ENCODE peak calls at places on chromosomes 16 and 17, in four cellular contexts. Q is neural progenitor cell, L is mesendoderm, O is HT1080. C is an unnamed sample.

GRCh38 chr17:1029196-1029911 is 32.4 kb downstream of the TIMM22 start:
- DNase-seq in Q (no peak), L (no peak), O (no peak), C (no peak)

GRCh38 chr17:45414997-45415881 is 17.4 kb downstream of the ARHGAP27 start:
- DNase-seq in Q (no peak), L (no peak), O (no peak), C (no peak)

GRCh38 chr16:57128787-57129389 is 36.5 kb downstream of the CPNE2 start:
- DNase-seq in Q (no peak), L (no peak), O (no peak), C (no peak)

GRCh38 chr16:58365623-58366022 is 26.6 kb upstream of the GINS3 start:
- DNase-seq in Q (no peak), L (no peak), O (peak; percentile 16), C (no peak)

GRCh38 chr17:43720311-43721060 is 38.1 kb downstream of the SOST start:
- DNase-seq in Q (peak; percentile 86), L (peak; percentile 81), O (no peak), C (peak; percentile 55)

GRCh38 chr17:27793168-27793905 is 7.0 kb downstream of the NOS2 start:
- DNase-seq in Q (peak; percentile 80), L (peak; percentile 44), O (no peak), C (peak; percentile 49)

GRCh38 chr16:89393731-89394406 is 96.5 kb downstream of the ANKRD11 start:
- DNase-seq in Q (no peak), L (no peak), O (no peak), C (no peak)

GRCh38 chr17:39845052-39845976 is 18.8 kb downstream of the IKZF3 start:
- DNase-seq in Q (no peak), L (no peak), O (no peak), C (no peak)

GRCh38 chr17:51860934-51861561 is 297.5 kb downstream of the CA10 start:
- DNase-seq in Q (peak; percentile 83), L (peak; percentile 77), O (peak; percentile 17), C (peak; percentile 49)

GRCh38 chr16:87864331-87864989 is 4.8 kb downstream of the SLC7A5 start:
- DNase-seq in Q (no peak), L (no peak), O (no peak), C (peak; percentile 23)

GRCh38 chr16:83951544-83951943 is 1.5 kb upstream of the OSGIN1 start:
- DNase-seq in Q (no peak), L (no peak), O (no peak), C (no peak)

GRCh38 chr17:35082073-35082657 is 18.7 kb upstream of the RFFL start:
- DNase-seq in Q (no peak), L (no peak), O (peak; percentile 87), C (no peak)

GRCh38 chr17:63911041-63911635 is at the start of gene CSHL1:
- DNase-seq in Q (no peak), L (no peak), O (no peak), C (no peak)

GRCh38 chr17:73586921-73587680 is 57.1 kb downstream of the SDK2 start:
- DNase-seq in Q (no peak), L (no peak), O (peak; percentile 34), C (peak; percentile 83)

GRCh38 chr16:30472328-30472942 is at the start of gene ITGAL:
- DNase-seq in Q (no peak), L (peak; percentile 6), O (no peak), C (no peak)

GRCh38 chr16:82990155-82990554 is 363.4 kb downstream of the CDH13 start:
- DNase-seq in Q (no peak), L (peak; percentile 5), O (peak; percentile 84), C (no peak)

GRCh38 chr16:64356267-64356666 is 765.6 kb downstream of the CDH11 start:
- DNase-seq in Q (no peak), L (no peak), O (peak; percentile 68), C (no peak)

GRCh38 chr17:43578699-43579569 is 32.8 kb upstream of the ETV4 start:
- DNase-seq in Q (peak; percentile 51), L (no peak), O (no peak), C (peak; percentile 94)

GRCh38 chr16:4283939-4284338 is 11.1 kb upstream of the TFAP4 start:
- DNase-seq in Q (no peak), L (peak; percentile 81), O (peak; percentile 57), C (no peak)

GRCh38 chr16:8675183-8676159 is 1.1 kb downstream of the ABAT start:
- DNase-seq in Q (no peak), L (no peak), O (no peak), C (no peak)

GRCh38 chr16:81315271-81316175 is 761 bp downstream of the GAN start:
- DNase-seq in Q (peak; percentile 45), L (peak; percentile 26), O (peak; percentile 13), C (peak; percentile 35)

GRCh38 chr16:83615131-83615530 is 192.6 kb upstream of the HSBP1 start:
- DNase-seq in Q (no peak), L (no peak), O (peak; percentile 13), C (no peak)

GRCh38 chr16:89596957-89597644 is 16.3 kb upstream of the DPEP1 start:
- DNase-seq in Q (no peak), L (no peak), O (no peak), C (no peak)

GRCh38 chr17:33390479-33391027 is 97.5 kb upstream of the ASIC2 start:
- DNase-seq in Q (no peak), L (peak; percentile 35), O (peak; percentile 42), C (peak; percentile 29)

GRCh38 chr16:17633146-17633966 is 162.6 kb upstream of the XYLT1 start:
- DNase-seq in Q (no peak), L (no peak), O (no peak), C (no peak)

GRCh38 chr16:24526701-24527470 is 12.5 kb upstream of the RBBP6 start:
- DNase-seq in Q (no peak), L (no peak), O (no peak), C (no peak)

GRCh38 chr16:80231888-80232287 is 308.9 kb upstream of the DYNLRB2 start:
- DNase-seq in Q (no peak), L (no peak), O (peak; percentile 97), C (no peak)

C was measured in ELF-1.